ENCODE peak calls at places on chromosomes 1 and 21, in nine cellular contexts. M is stomach, O is breast epithelium, W is prostate gland, V is SK-N-SH, F is spleen, S is suprapubic skin, B is endothelial cell of umbilical vein, C is GM23338. J is an unnamed sample.

GRCh38 chr1:154936416-154937050 is at the start of gene PMVK:
- DNase-seq in M (peak), O (peak), W (peak), V (peak), F (peak), S (peak), B (peak), C (peak), J (peak)

GRCh38 chr1:17441265-17441992 is 2.0 kb upstream of the RCC2 start:
- DNase-seq in M (no peak), O (no peak), W (peak), V (no peak), F (no peak), S (no peak), B (no peak), C (peak), J (no peak)

GRCh38 chr1:11940260-11940921 is 5.9 kb downstream of the PLOD1 start:
- DNase-seq in M (no peak), O (peak), W (no peak), V (peak), F (no peak), S (no peak), B (no peak), C (no peak), J (peak)

GRCh38 chr1:207336559-207337467 is 15.3 kb downstream of the CD55 start:
- DNase-seq in M (no peak), O (no peak), W (no peak), V (no peak), F (no peak), S (no peak), B (no peak), C (no peak), J (no peak)

GRCh38 chr1:35559317-35559944 is 1.8 kb downstream of the NCDN start:
- DNase-seq in M (no peak), O (no peak), W (no peak), V (no peak), F (no peak), S (peak), B (no peak), C (no peak), J (no peak)

GRCh38 chr1:21764615-21765423 is 18.1 kb downstream of the USP48 start:
- DNase-seq in M (peak), O (peak), W (peak), V (peak), F (no peak), S (no peak), B (peak), C (peak), J (no peak)

GRCh38 chr1:178137238-178137637 is 43.3 kb downstream of the RASAL2 start:
- DNase-seq in M (no peak), O (no peak), W (no peak), V (no peak), F (no peak), S (no peak), B (no peak), C (no peak), J (no peak)

GRCh38 chr1:56403321-56403720 is 176.0 kb downstream of the PLPP3 start:
- DNase-seq in M (no peak), O (no peak), W (no peak), V (no peak), F (no peak), S (no peak), B (no peak), C (no peak), J (no peak)

GRCh38 chr1:40844887-40845878 is 17.0 kb downstream of the CITED4 start:
- DNase-seq in M (no peak), O (no peak), W (no peak), V (no peak), F (peak), S (no peak), B (no peak), C (no peak), J (no peak)

GRCh38 chr1:170200665-170201397 is 55.1 kb downstream of the NTMT2 start:
- DNase-seq in M (no peak), O (no peak), W (no peak), V (no peak), F (no peak), S (no peak), B (no peak), C (no peak), J (no peak)

GRCh38 chr1:222288056-222288455 is 259.8 kb downstream of the HHIPL2 start:
- DNase-seq in M (no peak), O (peak), W (no peak), V (no peak), F (no peak), S (no peak), B (no peak), C (no peak), J (no peak)

GRCh38 chr1:26164036-26164927 is 4.5 kb downstream of the C1orf232 start:
- DNase-seq in M (peak), O (no peak), W (no peak), V (peak), F (peak), S (no peak), B (peak), C (peak), J (no peak)

GRCh38 chr1:87820667-87821066 is 492.0 kb downstream of the LMO4 start:
- DNase-seq in M (no peak), O (no peak), W (no peak), V (no peak), F (no peak), S (no peak), B (no peak), C (no peak), J (no peak)

GRCh38 chr1:115400891-115401290 is 62.8 kb upstream of the NGF start:
- DNase-seq in M (no peak), O (no peak), W (no peak), V (no peak), F (no peak), S (no peak), B (no peak), C (no peak), J (no peak)

GRCh38 chr1:43304771-43305300 is 4.1 kb downstream of the TIE1 start:
- DNase-seq in M (no peak), O (no peak), W (no peak), V (no peak), F (peak), S (no peak), B (no peak), C (no peak), J (peak)

GRCh38 chr1:220326578-220326977 is 54.3 kb upstream of the RAB3GAP2 start:
- DNase-seq in M (no peak), O (no peak), W (no peak), V (no peak), F (no peak), S (no peak), B (no peak), C (peak), J (no peak)

GRCh38 chr1:32538887-32539583 is at the start of gene ZBTB8A:
- DNase-seq in M (peak), O (peak), W (peak), V (peak), F (no peak), S (no peak), B (peak), C (peak), J (peak)

GRCh38 chr1:113786055-113786454 is 26.2 kb downstream of the RSBN1 start:
- DNase-seq in M (no peak), O (no peak), W (no peak), V (no peak), F (no peak), S (no peak), B (no peak), C (peak), J (no peak)

GRCh38 chr1:214325401-214325800 is 44.4 kb downstream of the SMYD2 start:
- DNase-seq in M (no peak), O (no peak), W (no peak), V (no peak), F (no peak), S (no peak), B (no peak), C (no peak), J (no peak)

GRCh38 chr21:26047279-26047967 is 123.1 kb downstream of the APP start:
- DNase-seq in M (no peak), O (peak), W (peak), V (no peak), F (no peak), S (no peak), B (no peak), C (no peak), J (no peak)

GRCh38 chr1:218297867-218298266 is 12.8 kb downstream of the RRP15 start:
- DNase-seq in M (no peak), O (no peak), W (no peak), V (no peak), F (no peak), S (no peak), B (no peak), C (no peak), J (no peak)

GRCh38 chr1:155339515-155340111 is 18.9 kb downstream of the RUSC1 start:
- DNase-seq in M (no peak), O (no peak), W (no peak), V (no peak), F (no peak), S (no peak), B (no peak), C (no peak), J (no peak)

GRCh38 chr1:37449936-37450335 is 24.4 kb upstream of the ZC3H12A start:
- DNase-seq in M (no peak), O (no peak), W (no peak), V (no peak), F (peak), S (no peak), B (no peak), C (no peak), J (no peak)

GRCh38 chr1:53126495-53126894 is 15.9 kb downstream of the SLC1A7 start:
- DNase-seq in M (no peak), O (no peak), W (no peak), V (no peak), F (no peak), S (peak), B (no peak), C (no peak), J (peak)

GRCh38 chr1:6473156-6473555 is 7.2 kb upstream of the TNFRSF25 start:
- DNase-seq in M (no peak), O (no peak), W (no peak), V (no peak), F (no peak), S (no peak), B (no peak), C (no peak), J (no peak)
- TF ChIP-seq POLR2AphosphoS5 in M (no peak), O (no peak), W (no peak), V (no peak), F (no peak), S (no peak), B (no peak), C (no peak), J (no peak)

DNA sequence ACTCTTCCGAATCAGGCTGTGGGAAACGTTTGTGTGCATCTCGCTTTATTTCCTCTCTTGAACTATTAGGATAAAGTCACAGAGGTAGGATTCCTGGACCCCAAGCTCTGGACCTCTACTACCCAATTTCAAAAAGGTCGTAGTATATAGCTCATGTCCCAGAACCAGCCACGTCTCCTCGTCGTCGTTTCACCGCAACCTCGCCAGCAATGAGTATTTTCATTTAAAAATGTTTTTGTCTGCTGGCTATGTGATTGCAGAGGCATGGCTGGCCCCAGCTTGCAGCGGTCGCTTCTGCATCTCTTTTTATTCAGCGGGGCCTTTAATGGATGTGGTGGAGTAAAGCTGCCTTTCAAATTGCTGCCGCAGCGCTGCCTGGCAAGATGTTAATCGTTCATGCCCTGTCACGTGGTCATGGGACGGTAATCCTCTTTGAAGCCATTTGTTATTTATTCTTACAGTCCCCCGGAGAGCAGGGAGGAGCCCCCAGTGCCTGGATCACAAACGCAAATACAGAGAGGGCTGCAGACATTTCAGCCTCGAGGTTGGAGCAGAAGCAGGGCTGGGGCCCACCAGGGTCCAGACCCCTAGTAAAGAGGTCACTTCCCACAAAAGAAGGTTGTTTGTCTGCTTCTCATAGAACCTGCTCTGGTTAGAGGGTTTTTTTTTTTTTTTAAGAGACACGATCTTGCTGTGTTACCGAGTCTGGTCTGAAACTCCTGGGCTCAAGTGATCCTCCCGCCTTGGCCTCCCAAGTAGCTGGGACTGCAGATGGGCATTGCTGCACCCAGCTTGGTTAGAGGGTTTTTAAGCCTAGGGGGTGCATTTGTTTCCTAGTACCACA is 11.6 kb upstream of the NPHP4 start:
- DNase-seq in M (no peak), O (no peak), W (no peak), V (peak), F (peak), S (peak), B (no peak), C (no peak), J (peak)
- TF ChIP-seq POLR2AphosphoS5 in M (no peak), O (no peak), W (no peak), V (no peak), F (no peak), S (no peak), B (no peak), C (no peak), J (no peak)

DNA sequence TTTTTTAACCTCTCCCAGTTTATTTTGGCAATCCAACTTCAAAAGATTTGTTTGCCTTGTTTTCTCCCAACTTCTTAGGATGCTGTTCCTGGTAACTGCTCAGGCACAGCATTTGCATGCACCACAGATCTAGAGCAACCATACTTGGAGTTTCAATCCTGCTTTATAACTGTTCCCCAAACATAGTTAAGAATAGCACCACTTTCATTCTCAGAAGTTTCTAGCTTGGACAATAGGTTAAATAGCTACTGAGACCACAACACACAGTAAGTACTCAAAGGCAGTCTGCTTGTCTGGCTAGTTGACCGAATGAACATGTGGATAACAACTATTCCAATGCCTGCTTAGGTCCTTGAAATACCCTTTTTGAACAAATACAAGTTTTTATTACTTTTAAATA is 76.8 kb downstream of the FOXJ3 start:
- DNase-seq in M (no peak), O (no peak), W (no peak), V (no peak), F (no peak), S (no peak), B (no peak), C (no peak), J (no peak)
- TF ChIP-seq POLR2AphosphoS5 in M (no peak), O (no peak), W (peak), V (no peak), F (no peak), S (no peak), B (no peak), C (no peak), J (no peak)

GRCh38 chr1:61953076-61953789 is 211.0 kb downstream of the PATJ start:
- DNase-seq in M (no peak), O (no peak), W (no peak), V (no peak), F (no peak), S (no peak), B (no peak), C (no peak), J (no peak)

GRCh38 chr1:61953790-61954150 is 211.5 kb downstream of the PATJ start:
- DNase-seq in M (no peak), O (no peak), W (no peak), V (no peak), F (no peak), S (no peak), B (no peak), C (no peak), J (no peak)

GRCh38 chr1:61956012-61956645 is 213.8 kb downstream of the PATJ start:
- DNase-seq in M (no peak), O (no peak), W (no peak), V (no peak), F (no peak), S (no peak), B (no peak), C (no peak), J (no peak)

GRCh38 chr1:61955261-61955660 is 213.0 kb downstream of the PATJ start:
- DNase-seq in M (no peak), O (no peak), W (no peak), V (no peak), F (no peak), S (no peak), B (no peak), C (no peak), J (no peak)

GRCh38 chr1:61956774-61957173 is 214.5 kb downstream of the PATJ start:
- DNase-seq in M (no peak), O (no peak), W (no peak), V (no peak), F (no peak), S (no peak), B (no peak), C (peak), J (no peak)
- TF ChIP-seq POLR2AphosphoS5 in M (no peak), O (no peak), W (no peak), V (no peak), F (no peak), S (no peak), B (no peak), C (no peak), J (no peak)

DNA sequence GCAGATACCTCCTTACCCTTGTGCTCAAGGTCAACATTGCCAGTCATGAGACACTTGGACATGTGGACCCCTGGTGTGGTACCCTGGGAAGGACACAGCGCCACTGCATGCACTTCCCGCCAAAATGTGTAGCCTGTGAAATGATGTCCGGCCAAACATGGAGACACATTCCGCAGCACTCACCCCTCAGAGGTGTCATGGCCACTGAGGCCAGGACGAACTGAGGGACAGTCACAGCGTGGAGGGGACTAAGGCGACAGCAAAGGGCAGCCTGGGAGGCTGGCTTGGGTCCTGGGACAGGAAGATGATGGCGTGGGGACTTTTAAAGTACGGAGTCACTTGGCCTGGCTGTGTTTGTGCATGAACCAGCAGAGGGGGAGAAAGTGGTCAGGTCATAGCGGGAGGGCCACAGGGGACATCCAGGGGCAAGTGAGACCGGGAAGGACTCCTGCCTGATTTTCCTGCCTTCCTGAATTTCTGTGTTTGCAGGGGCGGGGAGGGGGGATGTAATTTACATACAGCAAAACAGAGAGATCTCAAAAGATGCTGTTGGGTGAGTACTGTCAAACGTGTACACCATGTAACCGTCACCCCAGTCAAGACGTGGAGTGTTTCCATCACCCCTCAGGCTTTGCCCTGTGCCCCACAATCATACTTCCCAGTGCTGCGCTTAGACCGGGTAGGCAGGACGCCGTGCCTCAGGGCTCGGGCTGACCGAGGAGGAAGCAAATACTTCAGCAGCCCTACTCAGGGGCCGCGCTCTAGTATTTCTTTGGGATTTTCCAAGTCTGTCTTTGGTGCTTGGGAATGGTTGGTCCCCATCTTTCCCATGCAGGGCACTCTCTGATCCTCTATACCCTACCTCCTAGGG is 45.2 kb downstream of the WDR4 start:
- DNase-seq in M (peak), O (no peak), W (no peak), V (peak), F (peak), S (peak), B (no peak), C (no peak), J (peak)
- TF ChIP-seq POLR2AphosphoS5 in M (no peak), O (no peak), W (no peak), V (no peak), F (no peak), S (no peak), B (no peak), C (no peak), J (no peak)

GRCh38 chr1:109241841-109242301 is 7.5 kb upstream of the CELSR2 start:
- DNase-seq in M (peak), O (no peak), W (no peak), V (no peak), F (no peak), S (no peak), B (no peak), C (no peak), J (no peak)
- TF ChIP-seq POLR2AphosphoS5 in M (no peak), O (no peak), W (no peak), V (no peak), F (no peak), S (no peak), B (no peak), C (no peak), J (no peak)

J was measured in sigmoid colon.